ENCODE peak calls at places on chromosomes 12 and 14, in six cellular contexts. J is left ventricle myocardium inferior, X is gastrocnemius medialis, N is psoas muscle, F is IMR-90, B is A673. U is an unnamed sample.

GRCh38 chr12:92297932-92298681 is 152.5 kb upstream of the BTG1 start:
- DNase-seq in B (no peak), F (peak; percentile 80), N (no peak), J (no peak), X (no peak), U (no peak)

GRCh38 chr12:45713108-45713507 is 16.4 kb upstream of the ARID2 start:
- DNase-seq in J (no peak), X (no peak), N (no peak), F (peak; percentile 51), B (no peak), U (no peak)

GRCh38 chr14:103073367-103073875 is 10.6 kb upstream of the LBHD2 start:
- DNase-seq in B (no peak), J (peak; percentile 14), X (no peak), N (no peak), F (no peak), U (no peak)

GRCh38 chr14:81286574-81287370 is 66.0 kb upstream of the GTF2A1 start:
- DNase-seq in B (no peak), X (no peak), N (no peak), F (no peak), J (no peak), U (no peak)

GRCh38 chr14:98197933-98198332 is 1074.1 kb downstream of the BCL11B start:
- DNase-seq in X (no peak), B (no peak), F (no peak), N (no peak), J (no peak), U (no peak)

GRCh38 chr14:28635387-28635786 is 131.2 kb upstream of the FOXG1 start:
- DNase-seq in J (no peak), X (no peak), B (peak; percentile 48), F (peak; percentile 16), N (no peak), U (no peak)

GRCh38 chr14:63435838-63436237 is 107.3 kb downstream of the PPP2R5E start:
- DNase-seq in N (peak; percentile 63), X (peak; percentile 77), F (peak; percentile 92), B (no peak), J (peak; percentile 42), U (peak; percentile 63)

GRCh38 chr12:102990419-102990818 is 32.9 kb downstream of the ASCL1 start:
- DNase-seq in F (no peak), N (no peak), B (no peak), J (no peak), X (no peak), U (no peak)

GRCh38 chr12:128025856-128026255 is 241.1 kb upstream of the TMEM132C start:
- DNase-seq in B (no peak), F (no peak), N (peak; percentile 18), X (no peak), J (no peak), U (no peak)

GRCh38 chr12:4450551-4451112 is 5.0 kb upstream of the FGF6 start:
- DNase-seq in X (peak; percentile 82), B (peak; percentile 76), F (no peak), J (no peak), N (peak; percentile 56), U (no peak)

GRCh38 chr12:10207136-10207535 is 5.5 kb upstream of the GABARAPL1 start:
- DNase-seq in N (no peak), X (no peak), F (no peak), J (no peak), B (no peak), U (no peak)

GRCh38 chr14:53472306-53472705 is 319.2 kb upstream of the DDHD1 start:
- DNase-seq in N (no peak), F (peak; percentile 34), X (no peak), J (no peak), B (no peak), U (no peak)

GRCh38 chr12:15276088-15276698 is 46.1 kb upstream of the PTPRO start:
- DNase-seq in B (peak; percentile 70), X (no peak), F (peak; percentile 29), J (no peak), N (no peak), U (no peak)

GRCh38 chr14:54724772-54725325 is 157.9 kb downstream of the SAMD4A start:
- DNase-seq in N (no peak), J (no peak), F (no peak), X (no peak), B (no peak), U (no peak)

GRCh38 chr12:71236133-71236660 is 78.4 kb upstream of the TSPAN8 start:
- DNase-seq in X (no peak), F (no peak), B (no peak), J (no peak), N (no peak), U (no peak)

GRCh38 chr14:106843951-106844483 is 1317.6 kb downstream of the TMEM121 start:
- DNase-seq in B (no peak), F (no peak), J (no peak), X (no peak), N (no peak), U (peak; percentile 20)

GRCh38 chr14:77478796-77479195 is 19.8 kb downstream of the ISM2 start:
- DNase-seq in X (no peak), B (no peak), J (no peak), N (no peak), F (no peak), U (no peak)

GRCh38 chr12:25054076-25054782 is 105.3 kb upstream of the BCAT1 start:
- DNase-seq in N (no peak), F (no peak), J (no peak), X (no peak), B (no peak), U (no peak)

GRCh38 chr12:63905523-63905922 is 61.0 kb downstream of the SRGAP1 start:
- DNase-seq in N (no peak), J (no peak), X (no peak), F (peak; percentile 35), B (peak; percentile 58), U (no peak)

GRCh38 chr14:102236026-102236425 is 68.9 kb downstream of the MOK start:
- DNase-seq in J (no peak), F (no peak), N (no peak), B (no peak), X (no peak), U (no peak)

GRCh38 chr12:104478396-104479140 is 21.8 kb downstream of the CHST11 start:
- DNase-seq in J (no peak), N (no peak), F (no peak), X (no peak), B (no peak), U (no peak)

GRCh38 chr12:97140355-97140754 is 233.3 kb downstream of the NEDD1 start:
- DNase-seq in F (no peak), J (no peak), N (no peak), X (no peak), B (no peak), U (no peak)

GRCh38 chr14:102049258-102050025 is 37.4 kb downstream of the HSP90AA1 start:
- DNase-seq in X (no peak), B (no peak), N (no peak), F (no peak), J (no peak), U (no peak)

GRCh38 chr12:14327717-14328116 is 37.8 kb upstream of the ATF7IP start:
- DNase-seq in B (no peak), F (peak; percentile 68), J (no peak), N (no peak), X (no peak), U (no peak)

GRCh38 chr12:81610955-81611889 is 147.9 kb downstream of the PPFIA2 start:
- DNase-seq in N (no peak), B (peak; percentile 18), J (no peak), F (peak; percentile 1), X (no peak), U (no peak)
- H3K4me1 ChIP-seq in N (no peaks in the 10 kb centered on the region), B (no peaks in the 10 kb centered on the region), J (no peaks in the 10 kb centered on the region), F (no peaks in the 10 kb centered on the region), X (no peaks in the 10 kb centered on the region), U (no peaks in the 10 kb centered on the region)

GRCh38 chr12:41013921-41014642 is 174.0 kb upstream of the PDZRN4 start:
- DNase-seq in J (no peak), X (no peak), B (peak; percentile 82), F (no peak), N (no peak), U (no peak)

GRCh38 chr12:41014643-41015020 is 173.5 kb upstream of the PDZRN4 start:
- DNase-seq in J (no peak), F (peak; percentile 0), X (no peak), B (peak; percentile 64), N (no peak), U (no peak)

GRCh38 chr12:41008472-41008871 is 179.6 kb upstream of the PDZRN4 start:
- DNase-seq in N (no peak), X (no peak), B (no peak), F (no peak), J (no peak), U (no peak)

GRCh38 chr12:41011939-41012338 is 176.2 kb upstream of the PDZRN4 start:
- DNase-seq in X (no peak), F (no peak), B (peak; percentile 10), J (no peak), N (no peak), U (no peak)
- TF ChIP-seq CTCF in X (no peak), F (peak; percentile 9), B (no peak), J (no peak), N (no peak), U (no peak)

GRCh38 chr14:92724516-92725340 is 23.7 kb downstream of the LGMN start:
- DNase-seq in N (no peak), F (no peak), J (peak; percentile 45), X (no peak), B (no peak), U (no peak)

GRCh38 chr14:92728781-92729364 is 19.6 kb downstream of the LGMN start:
- DNase-seq in J (no peak), B (peak; percentile 24), F (peak; percentile 31), N (no peak), X (no peak), U (no peak)

GRCh38 chr14:92726933-92727262 is 21.5 kb downstream of the LGMN start:
- DNase-seq in X (no peak), B (no peak), J (no peak), N (no peak), F (no peak), U (no peak)

GRCh38 chr14:92729632-92730358 is 18.6 kb downstream of the LGMN start:
- DNase-seq in J (no peak), F (peak; percentile 96), N (no peak), X (no peak), B (no peak), U (no peak)

GRCh38 chr14:92726135-92726932 is 22.1 kb downstream of the LGMN start:
- DNase-seq in X (peak; percentile 29), B (peak; percentile 15), N (peak; percentile 69), J (peak; percentile 39), F (peak; percentile 89), U (peak; percentile 27)
- H3K27ac ChIP-seq in X (peak overlapping the region; percentile 42), B (no peak overlapping the region), N (no peak overlapping the region), J (peak overlapping the region; percentile 84), F (no peak overlapping the region), U (peak overlapping the region; percentile 19)

DNA sequence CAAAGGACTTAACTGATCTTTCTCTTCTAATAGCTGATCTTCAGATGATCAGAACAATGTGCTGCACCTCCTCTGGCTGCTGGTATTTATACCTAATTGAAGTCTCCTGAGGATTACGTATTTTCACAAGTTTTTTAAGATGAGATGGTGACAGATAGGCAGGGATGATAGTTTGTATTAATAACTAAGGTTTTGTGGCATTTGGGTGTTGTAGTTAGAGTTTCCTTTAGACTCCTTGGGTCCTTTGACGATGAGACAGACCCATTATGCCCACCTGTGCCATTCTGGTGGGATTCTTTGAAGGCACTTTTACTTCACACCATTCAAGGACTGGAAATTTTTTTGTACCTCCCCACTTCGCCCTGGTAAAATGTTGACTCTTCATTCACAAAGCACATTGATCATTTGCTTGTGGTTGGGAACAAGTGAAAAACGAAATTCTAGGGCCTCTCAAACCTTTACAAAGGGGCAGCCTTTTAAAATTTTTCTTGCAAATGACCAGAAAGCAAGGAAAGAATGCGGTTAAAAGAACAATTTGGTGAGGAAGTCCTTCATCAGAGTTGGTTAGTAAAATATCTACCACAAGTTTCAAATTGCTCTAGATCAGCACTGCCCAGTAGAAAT is at the start of gene IFNG:
- DNase-seq in X (no peak), J (no peak), B (no peak), N (no peak), F (no peak), U (no peak)
- H3K4me1 ChIP-seq in X (no peaks in the 10 kb centered on the region), J (no peaks in the 10 kb centered on the region), B (no peaks in the 10 kb centered on the region), N (no peaks in the 10 kb centered on the region), F (no peaks in the 10 kb centered on the region), U (no peaks in the 10 kb centered on the region)